ENCODE peak calls at places on chromosomes 2 and 18, in seven cellular contexts. One of them, this sample, is unnamed.

GRCh38 chr2:205543262-205543843 is 138.9 kb upstream of the NRP2 start:
- DNase-seq in H9: no peak
- DNase-seq in IMR-90: no peak
- DNase-seq in H1: no peak
- DNase-seq in mesenchymal stem cell: no peak
- DNase-seq in mesendoderm: no peak
- DNase-seq in trophoblast cell: no peak
- DNase-seq in this sample: no peak

GRCh38 chr2:201132518-201132917 is 16.6 kb downstream of the CFLAR start:
- DNase-seq in H9: no peak
- DNase-seq in IMR-90: no peak
- DNase-seq in H1: no peak
- DNase-seq in mesenchymal stem cell: no peak
- DNase-seq in mesendoderm: no peak
- DNase-seq in trophoblast cell: no peak
- DNase-seq in this sample: no peak

GRCh38 chr2:54176577-54176976 is 61.2 kb downstream of the ACYP2 start:
- DNase-seq in H9: peak; percentile 54
- DNase-seq in IMR-90: peak; percentile 46
- DNase-seq in H1: peak; percentile 63
- DNase-seq in mesenchymal stem cell: peak; percentile 70
- DNase-seq in mesendoderm: peak; percentile 76
- DNase-seq in trophoblast cell: no peak
- DNase-seq in this sample: no peak

GRCh38 chr2:238425979-238426567 is 654 bp upstream of the ASB1 start:
- DNase-seq in H9: no peak
- DNase-seq in IMR-90: peak; percentile 68
- DNase-seq in H1: no peak
- DNase-seq in mesenchymal stem cell: peak; percentile 75
- DNase-seq in mesendoderm: peak; percentile 38
- DNase-seq in trophoblast cell: peak; percentile 36
- DNase-seq in this sample: peak; percentile 59

GRCh38 chr2:224982226-224982625 is 60.0 kb downstream of the DOCK10 start:
- DNase-seq in H9: no peak
- DNase-seq in IMR-90: no peak
- DNase-seq in H1: no peak
- DNase-seq in mesenchymal stem cell: no peak
- DNase-seq in mesendoderm: no peak
- DNase-seq in trophoblast cell: no peak
- DNase-seq in this sample: no peak

GRCh38 chr18:52826994-52827393 is 487.0 kb downstream of the DCC start:
- DNase-seq in H9: peak; percentile 30
- DNase-seq in IMR-90: no peak
- DNase-seq in H1: no peak
- DNase-seq in mesenchymal stem cell: no peak
- DNase-seq in mesendoderm: no peak
- DNase-seq in trophoblast cell: no peak
- DNase-seq in this sample: no peak

GRCh38 chr2:236112466-236112865 is 55.7 kb downstream of the GBX2 start:
- DNase-seq in H9: no peak
- DNase-seq in IMR-90: no peak
- DNase-seq in H1: no peak
- DNase-seq in mesenchymal stem cell: no peak
- DNase-seq in mesendoderm: no peak
- DNase-seq in trophoblast cell: no peak
- DNase-seq in this sample: no peak

GRCh38 chr2:219812672-219813071 is 185.2 kb downstream of the SLC4A3 start:
- DNase-seq in H9: no peak
- DNase-seq in IMR-90: no peak
- DNase-seq in H1: no peak
- DNase-seq in mesenchymal stem cell: no peak
- DNase-seq in mesendoderm: no peak
- DNase-seq in trophoblast cell: no peak
- DNase-seq in this sample: no peak

GRCh38 chr2:202378001-202378400 is 1.9 kb downstream of the BMPR2 start:
- DNase-seq in H9: no peak
- DNase-seq in IMR-90: no peak
- DNase-seq in H1: no peak
- DNase-seq in mesenchymal stem cell: no peak
- DNase-seq in mesendoderm: no peak
- DNase-seq in trophoblast cell: no peak
- DNase-seq in this sample: no peak

GRCh38 chr2:215397632-215398341 is 38.1 kb downstream of the FN1 start:
- DNase-seq in H9: no peak
- DNase-seq in IMR-90: peak; percentile 53
- DNase-seq in H1: no peak
- DNase-seq in mesenchymal stem cell: peak; percentile 75
- DNase-seq in mesendoderm: no peak
- DNase-seq in trophoblast cell: peak; percentile 59
- DNase-seq in this sample: no peak

GRCh38 chr18:31679806-31680793 is 4.3 kb downstream of the B4GALT6 start:
- DNase-seq in H9: no peak
- DNase-seq in IMR-90: no peak
- DNase-seq in H1: no peak
- DNase-seq in mesenchymal stem cell: peak; percentile 43
- DNase-seq in mesendoderm: no peak
- DNase-seq in trophoblast cell: no peak
- DNase-seq in this sample: no peak

GRCh38 chr2:69070987-69071386 is 58.0 kb downstream of the ANTXR1 start:
- DNase-seq in H9: no peak
- DNase-seq in IMR-90: no peak
- DNase-seq in H1: no peak
- DNase-seq in mesenchymal stem cell: no peak
- DNase-seq in mesendoderm: no peak
- DNase-seq in trophoblast cell: no peak
- DNase-seq in this sample: no peak

GRCh38 chr18:57772387-57772799 is 30.7 kb downstream of the ATP8B1 start:
- DNase-seq in H9: no peak
- DNase-seq in IMR-90: no peak
- DNase-seq in H1: no peak
- DNase-seq in mesenchymal stem cell: no peak
- DNase-seq in mesendoderm: no peak
- DNase-seq in trophoblast cell: peak; percentile 98
- DNase-seq in this sample: no peak

GRCh38 chr2:233343171-233343705 is 11.1 kb upstream of the DGKD start:
- DNase-seq in H9: no peak
- DNase-seq in IMR-90: no peak
- DNase-seq in H1: no peak
- DNase-seq in mesenchymal stem cell: no peak
- DNase-seq in mesendoderm: no peak
- DNase-seq in trophoblast cell: no peak
- DNase-seq in this sample: no peak

GRCh38 chr18:75330308-75330707 is 97.2 kb downstream of the SMIM21 start:
- DNase-seq in H9: no peak
- DNase-seq in IMR-90: no peak
- DNase-seq in H1: no peak
- DNase-seq in mesenchymal stem cell: no peak
- DNase-seq in mesendoderm: no peak
- DNase-seq in trophoblast cell: no peak
- DNase-seq in this sample: no peak
- H2AK5ac ChIP-seq in H9: no peak overlapping the region
- H2AK5ac ChIP-seq in IMR-90: no peak overlapping the region
- H2AK5ac ChIP-seq in H1: no peak overlapping the region
- H2AK5ac ChIP-seq in mesenchymal stem cell: no peak overlapping the region
- H2AK5ac ChIP-seq in mesendoderm: no peak overlapping the region
- H2AK5ac ChIP-seq in trophoblast cell: no peak overlapping the region
- H2AK5ac ChIP-seq in this sample: no peak overlapping the region

GRCh38 chr2:209141142-209141541 is 282.7 kb upstream of the MAP2 start:
- DNase-seq in H9: no peak
- DNase-seq in IMR-90: no peak
- DNase-seq in H1: no peak
- DNase-seq in mesenchymal stem cell: no peak
- DNase-seq in mesendoderm: no peak
- DNase-seq in trophoblast cell: no peak
- DNase-seq in this sample: no peak
- H2AK5ac ChIP-seq in H9: no peak overlapping the region
- H2AK5ac ChIP-seq in IMR-90: no peak overlapping the region
- H2AK5ac ChIP-seq in H1: no peak overlapping the region
- H2AK5ac ChIP-seq in mesenchymal stem cell: no peak overlapping the region
- H2AK5ac ChIP-seq in mesendoderm: no peak overlapping the region
- H2AK5ac ChIP-seq in trophoblast cell: no peak overlapping the region
- H2AK5ac ChIP-seq in this sample: no peak overlapping the region

DNA sequence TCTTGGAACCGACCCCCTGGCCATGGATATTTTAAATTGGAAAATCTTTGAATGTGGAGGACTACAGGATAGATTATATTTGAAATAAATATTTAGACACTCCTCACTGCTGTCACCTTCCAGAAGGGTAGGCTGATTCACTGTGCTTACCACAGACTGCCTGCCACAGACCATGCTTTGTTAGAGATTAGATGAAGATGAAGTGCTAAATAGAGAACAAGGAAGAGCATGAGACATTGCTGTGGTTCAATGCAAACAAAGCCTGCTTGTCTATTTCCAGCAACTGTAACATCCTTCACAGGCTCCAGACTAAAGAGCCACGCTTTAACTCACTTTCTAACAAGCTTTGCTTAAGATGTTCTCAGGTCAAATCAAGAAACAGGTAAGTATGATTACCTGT is 81.0 kb upstream of the TMEM17 start:
- DNase-seq in H9: no peak
- DNase-seq in IMR-90: peak; percentile 87
- DNase-seq in H1: no peak
- DNase-seq in mesenchymal stem cell: peak; percentile 46
- DNase-seq in mesendoderm: no peak
- DNase-seq in trophoblast cell: no peak
- DNase-seq in this sample: no peak
- H2AK5ac ChIP-seq in H9: no peak overlapping the region
- H2AK5ac ChIP-seq in IMR-90: no peak overlapping the region
- H2AK5ac ChIP-seq in H1: no peak overlapping the region
- H2AK5ac ChIP-seq in mesenchymal stem cell: peak overlapping the region; percentile 59
- H2AK5ac ChIP-seq in mesendoderm: no peak overlapping the region
- H2AK5ac ChIP-seq in trophoblast cell: no peak overlapping the region
- H2AK5ac ChIP-seq in this sample: no peak overlapping the region

DNA sequence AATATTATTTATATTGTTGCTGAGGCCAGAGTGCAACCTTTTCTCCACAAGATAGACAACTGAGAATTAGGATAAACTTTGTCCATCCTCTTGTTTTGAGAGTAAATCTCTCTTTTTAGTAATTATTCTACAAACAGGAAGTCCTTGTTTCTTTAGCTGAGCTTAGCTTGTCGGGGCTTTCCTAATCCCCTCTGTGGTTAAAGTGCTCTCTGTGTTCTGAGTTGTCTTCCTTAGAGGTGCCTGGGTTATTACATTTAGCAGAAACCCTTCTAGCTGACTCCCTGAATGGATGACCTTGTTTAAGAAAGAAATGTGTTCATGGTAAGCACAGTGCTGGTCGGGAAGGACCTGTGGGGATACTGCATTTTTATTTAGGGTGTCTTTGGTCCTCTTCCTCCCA is 12.7 kb downstream of the USP39 start:
- DNase-seq in H9: no peak
- DNase-seq in IMR-90: no peak
- DNase-seq in H1: no peak
- DNase-seq in mesenchymal stem cell: peak; percentile 56
- DNase-seq in mesendoderm: no peak
- DNase-seq in trophoblast cell: no peak
- DNase-seq in this sample: no peak
- H2AK5ac ChIP-seq in H9: no peak overlapping the region
- H2AK5ac ChIP-seq in IMR-90: no peak overlapping the region
- H2AK5ac ChIP-seq in H1: no peak overlapping the region
- H2AK5ac ChIP-seq in mesenchymal stem cell: no peak overlapping the region
- H2AK5ac ChIP-seq in mesendoderm: no peak overlapping the region
- H2AK5ac ChIP-seq in trophoblast cell: no peak overlapping the region
- H2AK5ac ChIP-seq in this sample: no peak overlapping the region

GRCh38 chr2:19195681-19196080 is 162.7 kb downstream of the OSR1 start:
- DNase-seq in H9: no peak
- DNase-seq in IMR-90: peak; percentile 63
- DNase-seq in H1: no peak
- DNase-seq in mesenchymal stem cell: peak; percentile 13
- DNase-seq in mesendoderm: peak; percentile 10
- DNase-seq in trophoblast cell: peak; percentile 34
- DNase-seq in this sample: no peak
- H2AK5ac ChIP-seq in H9: no peak overlapping the region
- H2AK5ac ChIP-seq in IMR-90: no peak overlapping the region
- H2AK5ac ChIP-seq in H1: no peak overlapping the region
- H2AK5ac ChIP-seq in mesenchymal stem cell: no peak overlapping the region
- H2AK5ac ChIP-seq in mesendoderm: no peak overlapping the region
- H2AK5ac ChIP-seq in trophoblast cell: no peak overlapping the region
- H2AK5ac ChIP-seq in this sample: no peak overlapping the region

DNA sequence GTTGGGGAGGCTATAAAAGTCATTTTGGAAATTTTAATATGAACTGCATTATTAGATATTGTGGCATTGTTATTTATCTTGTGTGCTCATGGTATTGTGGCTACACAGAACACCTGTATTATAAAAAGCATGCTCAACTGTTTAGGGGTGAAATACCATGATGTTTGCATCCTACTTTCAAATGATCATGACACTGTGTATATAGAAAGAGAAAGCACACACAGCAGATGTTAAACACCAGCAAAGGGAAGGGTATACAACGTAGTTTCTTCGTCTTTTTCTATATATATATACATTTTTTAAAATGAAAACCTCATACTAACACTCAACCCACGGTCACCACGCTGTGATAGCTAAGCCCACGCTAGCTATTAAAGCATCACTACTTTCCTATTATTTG is 27.1 kb downstream of the STARD7 start:
- DNase-seq in H9: no peak
- DNase-seq in IMR-90: no peak
- DNase-seq in H1: no peak
- DNase-seq in mesenchymal stem cell: no peak
- DNase-seq in mesendoderm: no peak
- DNase-seq in trophoblast cell: no peak
- DNase-seq in this sample: no peak
- H2AK5ac ChIP-seq in H9: no peak overlapping the region
- H2AK5ac ChIP-seq in IMR-90: no peak overlapping the region
- H2AK5ac ChIP-seq in H1: no peak overlapping the region
- H2AK5ac ChIP-seq in mesenchymal stem cell: no peak overlapping the region
- H2AK5ac ChIP-seq in mesendoderm: no peak overlapping the region
- H2AK5ac ChIP-seq in trophoblast cell: no peak overlapping the region
- H2AK5ac ChIP-seq in this sample: no peak overlapping the region

This sample was measured in neuronal stem cell.